ENCODE peak calls at places on chromosomes 2 and 18, in six cellular contexts. I is Panc1, U is adrenal gland, W is choroid plexus epithelial cell, K is pancreas, M is coronary artery. O is an unnamed sample.

GRCh38 chr2:166343467-166343866 is 32.3 kb downstream of the SCN9A start:
- DNase-seq in I (no peak), M (no peak), K (no peak), U (no peak), W (no peak), O (no peak)

GRCh38 chr18:51561821-51562220 is 364.3 kb upstream of the MEX3C start:
- DNase-seq in I (no peak), M (no peak), W (no peak), U (peak), K (no peak), O (no peak)

GRCh38 chr2:99729104-99729503 is 239.3 kb upstream of the REV1 start:
- DNase-seq in U (no peak), I (no peak), K (no peak), M (no peak), W (peak), O (no peak)

GRCh38 chr2:236872971-236873370 is 212.7 kb upstream of the COPS8 start:
- DNase-seq in M (peak), K (no peak), W (no peak), I (no peak), U (no peak), O (no peak)

GRCh38 chr2:37561615-37562569 is 109.5 kb downstream of the CDC42EP3 start:
- DNase-seq in I (no peak), M (no peak), W (peak), U (peak), K (no peak), O (no peak)

GRCh38 chr2:134301099-134301970 is 47.5 kb downstream of the MGAT5 start:
- DNase-seq in M (no peak), U (no peak), K (no peak), W (peak), I (no peak), O (no peak)

GRCh38 chr2:99403084-99403483 is 65.9 kb downstream of the EIF5B start:
- DNase-seq in U (no peak), M (no peak), I (no peak), K (no peak), W (no peak), O (no peak)

GRCh38 chr2:160039166-160039903 is 23.1 kb downstream of the PLA2R1 start:
- DNase-seq in W (peak), I (no peak), K (no peak), M (no peak), U (no peak), O (no peak)

GRCh38 chr2:46362667-46363012 is 65.4 kb downstream of the EPAS1 start:
- DNase-seq in I (no peak), M (no peak), U (no peak), K (no peak), W (no peak), O (no peak)

GRCh38 chr2:224749136-224749535 is 33.0 kb upstream of the CCDC195 start:
- DNase-seq in U (no peak), W (no peak), I (no peak), K (no peak), M (no peak), O (no peak)

GRCh38 chr2:19851116-19851515 is 50.7 kb downstream of the TTC32 start:
- DNase-seq in K (no peak), W (no peak), M (peak), U (no peak), I (no peak), O (no peak)

GRCh38 chr18:37327063-37327577 is 238.5 kb downstream of the CELF4 start:
- DNase-seq in M (no peak), U (no peak), K (no peak), W (no peak), I (no peak), O (no peak)

GRCh38 chr18:23857756-23858155 is 156.8 kb upstream of the TTC39C start:
- DNase-seq in M (no peak), K (no peak), I (no peak), U (no peak), W (peak), O (no peak)

GRCh38 chr18:31241900-31242409 is 76.0 kb upstream of the DSG1 start:
- DNase-seq in I (no peak), K (peak), M (no peak), U (no peak), W (no peak), O (no peak)

GRCh38 chr18:50298443-50299284 is 11.2 kb upstream of the CXXC1 start:
- DNase-seq in U (no peak), W (no peak), I (no peak), M (no peak), K (peak), O (no peak)

GRCh38 chr2:127721978-127722355 is 20.7 kb downstream of the SFT2D3 start:
- DNase-seq in K (no peak), I (no peak), M (no peak), U (no peak), W (peak), O (no peak)

GRCh38 chr2:110896226-110896625 is 163.9 kb downstream of the ACOXL start:
- DNase-seq in W (no peak), I (no peak), M (no peak), U (no peak), K (no peak), O (no peak)

GRCh38 chr2:191115391-191115790 is 35.4 kb downstream of the STAT4 start:
- DNase-seq in M (no peak), K (no peak), W (peak), U (no peak), I (no peak), O (no peak)

GRCh38 chr2:192448881-192449280 is 254.1 kb upstream of the TMEFF2 start:
- DNase-seq in K (no peak), W (no peak), I (no peak), U (no peak), M (no peak), O (no peak)

GRCh38 chr2:219171231-219171651 is 1.4 kb upstream of the SLC23A3 start:
- DNase-seq in U (peak), K (no peak), I (peak), W (peak), M (peak), O (no peak)

GRCh38 chr18:58135806-58136331 is 91.8 kb downstream of the NEDD4L start:
- DNase-seq in U (peak), K (peak), I (peak), W (peak), M (no peak), O (no peak)

GRCh38 chr18:55549474-55550104 is 38.4 kb downstream of the TCF4 start:
- DNase-seq in W (no peak), U (no peak), M (no peak), I (no peak), K (no peak), O (no peak)

GRCh38 chr2:63692002-63692606 is 103.3 kb downstream of the MDH1 start:
- DNase-seq in M (no peak), U (no peak), I (peak), K (no peak), W (peak), O (no peak)

GRCh38 chr18:76514573-76514972 is 19.5 kb upstream of the ZNF516 start:
- DNase-seq in I (no peak), K (no peak), U (no peak), W (no peak), M (no peak), O (no peak)
- H3K4me3 ChIP-seq in I (no peak), K (no peak), U (no peak), W (no peak), M (no peak), O (no peak)

GRCh38 chr2:6948081-6949008 is 31.1 kb downstream of the RNF144A start:
- DNase-seq in W (peak), M (no peak), K (no peak), I (no peak), U (no peak), O (no peak)
- H3K4me3 ChIP-seq in W (no peak), M (no peak), K (no peak), I (no peak), U (no peak), O (no peak)

GRCh38 chr2:144358979-144359541 is 160.9 kb downstream of the ZEB2 start:
- DNase-seq in K (no peak), W (peak), I (no peak), M (no peak), U (no peak), O (no peak)

GRCh38 chr2:144359684-144360083 is 160.2 kb downstream of the ZEB2 start:
- DNase-seq in K (no peak), U (no peak), M (no peak), W (no peak), I (no peak), O (no peak)

GRCh38 chr2:144357623-144358400 is 162.1 kb downstream of the ZEB2 start:
- DNase-seq in U (peak), I (peak), M (no peak), K (no peak), W (peak), O (no peak)

GRCh38 chr2:144356402-144356801 is 163.5 kb downstream of the ZEB2 start:
- DNase-seq in M (no peak), I (no peak), U (peak), K (no peak), W (no peak), O (no peak)

GRCh38 chr2:144358531-144358930 is 161.4 kb downstream of the ZEB2 start:
- DNase-seq in K (no peak), I (no peak), M (no peak), W (no peak), U (no peak), O (no peak)
- H3K4me3 ChIP-seq in K (no peak), I (no peak), M (no peak), W (no peak), U (no peak), O (no peak)

GRCh38 chr18:46152808-46153617 is 48.8 kb downstream of the HAUS1 start:
- DNase-seq in I (peak), W (peak), M (no peak), U (no peak), K (no peak), O (no peak)
- H3K4me3 ChIP-seq in I (no peak), W (no peak), M (no peak), U (no peak), K (no peak), O (peak)

GRCh38 chr2:85326406-85326945 is 1.3 kb downstream of the TGOLN2 start:
- DNase-seq in M (no peak), W (peak), K (no peak), U (no peak), I (no peak), O (no peak)

GRCh38 chr2:85323351-85323987 is 4.3 kb downstream of the TGOLN2 start:
- DNase-seq in I (no peak), K (no peak), M (no peak), W (no peak), U (no peak), O (no peak)

GRCh38 chr2:85326946-85327756 is 638 bp downstream of the TGOLN2 start:
- DNase-seq in K (peak), M (peak), I (no peak), U (peak), W (peak), O (no peak)

GRCh38 chr2:85324639-85325465 is 2.9 kb downstream of the TGOLN2 start:
- DNase-seq in K (no peak), U (no peak), W (peak), M (no peak), I (no peak), O (no peak)

GRCh38 chr2:85325466-85325811 is 2.4 kb downstream of the TGOLN2 start:
- DNase-seq in M (no peak), K (no peak), U (no peak), W (no peak), I (no peak), O (no peak)
- H3K4me3 ChIP-seq in M (peak), K (peak), U (peak), W (peak), I (peak), O (peak)

DNA sequence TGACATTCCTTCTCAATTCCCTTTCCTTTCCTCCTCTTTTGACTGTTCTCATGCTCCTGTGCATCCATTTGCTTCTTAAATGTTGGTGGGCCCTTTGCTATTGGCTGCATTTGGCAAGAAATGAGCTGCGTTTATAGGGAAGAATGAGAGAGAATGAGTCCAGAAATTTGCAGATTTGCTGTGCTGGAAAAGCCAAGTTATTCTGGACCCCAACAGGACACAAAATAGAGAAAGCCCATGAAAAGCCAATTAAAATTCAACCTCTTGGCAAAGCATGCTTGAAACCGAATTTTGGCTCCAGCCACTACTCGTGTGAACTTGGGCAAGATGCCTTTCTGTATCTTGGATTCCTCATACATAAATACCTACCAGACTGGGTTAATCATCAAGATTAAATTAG is 1.3 kb upstream of the SCLY start:
- DNase-seq in M (no peak), I (no peak), K (no peak), W (no peak), U (no peak), O (no peak)
- H3K4me3 ChIP-seq in M (peak), I (peak), K (no peak), W (no peak), U (peak), O (peak)

DNA sequence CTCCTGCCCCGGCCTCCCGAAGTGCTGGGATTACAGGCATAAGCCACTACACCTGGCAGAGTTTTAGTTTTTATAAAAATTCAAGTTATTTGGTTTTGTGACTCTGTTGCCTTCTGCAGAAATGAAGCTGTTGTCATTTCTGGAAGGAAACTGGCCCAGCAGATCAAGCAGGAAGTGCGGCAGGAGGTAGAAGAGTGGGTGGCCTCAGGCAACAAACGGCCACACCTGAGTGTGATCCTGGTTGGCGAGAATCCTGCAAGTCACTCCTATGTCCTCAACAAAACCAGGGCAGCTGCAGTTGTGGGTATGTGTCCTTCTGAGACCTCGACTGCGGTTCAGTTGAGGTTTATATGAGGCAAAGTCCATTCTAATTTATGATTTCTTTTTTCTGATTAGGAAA is 7.2 kb downstream of the MTHFD2 start:
- DNase-seq in U (no peak), I (no peak), M (peak), W (no peak), K (no peak), O (peak)
- H3K4me3 ChIP-seq in U (no peak), I (no peak), M (no peak), W (no peak), K (no peak), O (no peak)